ENCODE peak calls at places on chromosomes 3 and 15, in five cellular contexts. C is ovary; H is CD8-positive, alpha-beta T cell; W is Right ventricle myocardium superior; O is GM03348. U is an unnamed sample.

GRCh38 chr3:1007890-1008289 is 84.9 kb upstream of the CNTN6 start:
- DNase-seq in C (no peak), H (no peak), W (no peak), O (no peak), U (no peak)

GRCh38 chr3:21310176-21310575 is 440.8 kb downstream of the ZNF385D start:
- DNase-seq in C (no peak), H (no peak), W (no peak), O (peak; percentile 6), U (no peak)

GRCh38 chr3:152641198-152641597 is 193.7 kb upstream of the P2RY1 start:
- DNase-seq in C (no peak), H (no peak), W (no peak), O (no peak), U (no peak)

GRCh38 chr15:40929730-40930429 is 740 bp downstream of the DLL4 start:
- DNase-seq in C (no peak), H (no peak), W (peak; percentile 74), O (peak; percentile 54), U (no peak)

GRCh38 chr3:172476339-172476738 is 28.1 kb upstream of the GHSR start:
- DNase-seq in C (no peak), H (no peak), W (no peak), O (peak; percentile 13), U (peak; percentile 63)

GRCh38 chr15:51212909-51213308 is 118.2 kb upstream of the TNFAIP8L3 start:
- DNase-seq in C (no peak), H (no peak), W (no peak), O (no peak), U (no peak)

GRCh38 chr15:83766326-83766725 is 112.4 kb downstream of the ADAMTSL3 start:
- DNase-seq in C (no peak), H (no peak), W (no peak), O (no peak), U (no peak)

GRCh38 chr3:79052054-79052681 is 715.6 kb downstream of the ROBO1 start:
- DNase-seq in C (no peak), H (no peak), W (no peak), O (no peak), U (no peak)

GRCh38 chr3:186209810-186210752 is 101.2 kb upstream of the ETV5 start:
- DNase-seq in C (peak; percentile 50), H (no peak), W (peak; percentile 77), O (peak; percentile 82), U (no peak)

GRCh38 chr15:26674467-26674866 is 98.4 kb downstream of the GABRB3 start:
- DNase-seq in C (no peak), H (no peak), W (no peak), O (no peak), U (no peak)

GRCh38 chr15:74389115-74390048 is 21.9 kb upstream of the CYP11A1 start:
- DNase-seq in C (no peak), H (no peak), W (no peak), O (no peak), U (no peak)

GRCh38 chr15:57401546-57401945 is 25.2 kb downstream of the CGNL1 start:
- DNase-seq in C (no peak), H (no peak), W (no peak), O (no peak), U (no peak)

GRCh38 chr15:61558172-61559146 is 329.4 kb upstream of the RORA start:
- DNase-seq in C (no peak), H (no peak), W (no peak), O (no peak), U (no peak)